ENCODE peak calls at places on chromosomes 5 and 9, in four cellular contexts. S is IMR-90, G is mesendoderm, B is H9. I is an unnamed sample.

GRCh38 chr5:115402822-115403577 is 106.5 kb upstream of the CCDC112 start:
- DNase-seq in S (peak; percentile 78), G (no peak), B (no peak), I (no peak)

GRCh38 chr9:92966518-92966800 is 19.1 kb downstream of the FGD3 start:
- DNase-seq in S (no peak), G (no peak), B (no peak), I (no peak)

GRCh38 chr9:113999256-114000062 is 78.6 kb downstream of the AMBP start:
- DNase-seq in S (no peak), G (no peak), B (peak; percentile 14), I (peak; percentile 35)

GRCh38 chr9:87223397-87224246 is 274.0 kb upstream of the DAPK1 start:
- DNase-seq in S (peak; percentile 33), G (peak; percentile 11), B (no peak), I (no peak)

GRCh38 chr5:33890633-33891032 is 1.2 kb downstream of the ADAMTS12 start:
- DNase-seq in S (peak; percentile 51), G (peak; percentile 54), B (peak; percentile 44), I (no peak)

GRCh38 chr5:91146905-91147600 is 236.1 kb downstream of the ARRDC3 start:
- DNase-seq in S (no peak), G (no peak), B (no peak), I (no peak)

GRCh38 chr5:131996210-131997025 is 15.0 kb downstream of the ACSL6 start:
- DNase-seq in S (no peak), G (no peak), B (no peak), I (no peak)

GRCh38 chr9:79551999-79552398 is 19.8 kb upstream of the TLE4 start:
- DNase-seq in S (no peak), G (no peak), B (no peak), I (no peak)

GRCh38 chr9:121884057-121884512 is 209.0 kb downstream of the TTLL11 start:
- DNase-seq in S (no peak), G (peak; percentile 73), B (no peak), I (no peak)

GRCh38 chr9:94086468-94086867 is 2.2 kb downstream of the PTPDC1 start:
- DNase-seq in S (peak; percentile 72), G (no peak), B (no peak), I (no peak)

GRCh38 chr9:78783743-78784142 is 486.8 kb downstream of the PSAT1 start:
- DNase-seq in S (no peak), G (no peak), B (no peak), I (no peak)

GRCh38 chr5:121968910-121969607 is 7.3 kb downstream of the SRFBP1 start:
- DNase-seq in S (peak; percentile 100), G (no peak), B (no peak), I (no peak)

GRCh38 chr9:107024193-107024592 is 161.2 kb downstream of the ZNF462 start:
- DNase-seq in S (no peak), G (no peak), B (no peak), I (no peak)

GRCh38 chr5:14081791-14082190 is 61.4 kb upstream of the TRIO start:
- DNase-seq in S (peak; percentile 45), G (no peak), B (no peak), I (no peak)

GRCh38 chr9:22265038-22265437 is 181.6 kb upstream of the DMRTA1 start:
- DNase-seq in S (no peak), G (no peak), B (no peak), I (no peak)

GRCh38 chr9:129225815-129226214 is 47.8 kb upstream of the IER5L start:
- DNase-seq in S (peak; percentile 73), G (peak; percentile 94), B (peak; percentile 87), I (no peak)

GRCh38 chr5:147346006-147346561 is 111.3 kb downstream of the STK32A start:
- DNase-seq in S (no peak), G (no peak), B (no peak), I (no peak)

GRCh38 chr9:129990269-129991005 is 52.6 kb downstream of the FNBP1 start:
- DNase-seq in S (no peak), G (no peak), B (no peak), I (no peak)

GRCh38 chr5:36041537-36041845 is 25.2 kb downstream of the UGT3A2 start:
- DNase-seq in S (no peak), G (peak; percentile 69), B (peak; percentile 46), I (no peak)

GRCh38 chr5:8138884-8139283 is 269.9 kb downstream of the MTRR start:
- DNase-seq in S (no peak), G (no peak), B (no peak), I (no peak)

GRCh38 chr5:149962040-149962439 is 1.5 kb downstream of the SLC26A2 start:
- DNase-seq in S (peak; percentile 68), G (peak; percentile 65), B (no peak), I (no peak)

GRCh38 chr5:65094279-65094678 is 325.5 kb downstream of the CWC27 start:
- DNase-seq in S (no peak), G (no peak), B (no peak), I (no peak)

DNA sequence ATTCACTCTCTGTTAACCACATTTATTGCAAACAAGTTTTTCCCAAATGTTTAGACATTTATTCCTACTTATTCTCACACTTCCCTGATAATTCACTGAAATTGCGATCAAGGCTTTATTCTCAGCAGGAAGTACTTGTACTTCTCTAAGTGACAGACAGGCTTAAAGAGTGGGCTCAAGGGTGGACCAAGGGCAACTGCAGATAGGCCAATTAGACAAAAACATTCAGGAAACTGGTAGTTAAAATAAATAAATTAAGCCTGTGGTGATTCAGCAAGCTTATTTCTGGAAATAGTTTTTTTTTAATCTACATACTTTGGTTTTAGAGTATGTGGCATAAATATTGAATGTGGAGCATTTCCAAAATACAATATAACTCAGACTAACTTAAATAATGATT is 136.1 kb downstream of the UGCG start:
- DNase-seq in S (peak; percentile 71), G (peak; percentile 31), B (no peak), I (no peak)
- H3K56ac ChIP-seq in S (peak overlapping the region; percentile 13), G (no peak overlapping the region), B (no peak overlapping the region), I (no peak overlapping the region)

DNA sequence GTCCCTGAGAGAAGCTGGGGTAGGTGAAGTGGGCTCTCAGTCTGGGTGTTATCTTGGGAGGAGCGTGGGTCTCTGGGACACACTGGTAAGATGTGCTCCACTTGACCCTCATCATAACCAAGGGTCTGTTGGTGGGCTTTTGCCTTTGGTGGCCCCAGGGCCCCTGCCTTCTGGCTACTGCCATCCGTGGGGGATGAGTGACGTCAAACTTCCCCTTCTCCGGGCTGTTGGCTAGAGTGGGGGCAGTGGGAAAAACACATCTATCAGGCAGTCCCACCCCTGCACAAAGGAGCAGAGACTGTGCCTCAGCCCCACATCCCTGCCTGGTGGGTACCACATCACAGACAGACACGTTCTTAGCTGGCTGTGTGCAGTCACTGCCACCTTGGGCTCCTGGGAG is 35.1 kb downstream of the GADD45G start:
- DNase-seq in S (no peak), G (no peak), B (no peak), I (no peak)
- H3K56ac ChIP-seq in S (no peak overlapping the region), G (no peak overlapping the region), B (no peak overlapping the region), I (no peak overlapping the region)

DNA sequence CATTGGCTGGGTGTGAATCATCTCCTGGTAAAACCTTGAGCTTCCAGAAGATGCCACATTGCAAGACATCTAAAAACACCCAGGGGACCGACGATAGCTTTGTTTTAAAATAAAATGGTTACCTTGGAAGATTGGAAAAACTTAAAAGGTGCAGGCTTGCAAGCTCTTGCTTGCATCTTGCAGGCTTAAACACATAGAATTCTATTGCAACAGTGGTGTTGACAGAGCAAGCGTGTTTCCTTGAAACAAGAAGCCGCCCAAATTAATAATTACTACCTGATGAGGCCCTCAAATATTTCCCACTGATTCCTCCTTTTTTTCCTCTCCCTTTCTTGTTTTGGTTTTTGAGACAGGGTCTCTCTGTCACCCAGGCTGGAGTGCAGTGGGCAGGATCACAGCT is 137.1 kb upstream of the BASP1 start:
- DNase-seq in S (no peak), G (no peak), B (no peak), I (no peak)
- H3K56ac ChIP-seq in S (no peak overlapping the region), G (no peak overlapping the region), B (no peak overlapping the region), I (no peak overlapping the region)

GRCh38 chr5:30802961-30803705 is 390.4 kb upstream of the CDH6 start:
- DNase-seq in S (peak; percentile 42), G (no peak), B (no peak), I (no peak)
- H3K56ac ChIP-seq in S (no peak overlapping the region), G (no peak overlapping the region), B (no peak overlapping the region), I (no peak overlapping the region)

GRCh38 chr9:11722957-11723356 is 970.2 kb upstream of the TYRP1 start:
- DNase-seq in S (no peak), G (peak; percentile 32), B (no peak), I (no peak)

GRCh38 chr9:11726659-11727058 is 966.5 kb upstream of the TYRP1 start:
- DNase-seq in S (no peak), G (no peak), B (no peak), I (no peak)
- H3K56ac ChIP-seq in S (no peak overlapping the region), G (no peak overlapping the region), B (no peak overlapping the region), I (no peak overlapping the region)

I was measured in H1.